ENCODE peak calls at places on chromosomes 1 and 21, in four cellular contexts. One of them, this sample, is unnamed.

GRCh38 chr1:53332188-53332564 is 4.3 kb upstream of the LRP8 start:
- DNase-seq in tibial nerve: no peak
- DNase-seq in stimulated activated CD8-positive, alpha-beta memory T cell treated with anti-CD3 and anti-CD28 coated beads, Interleukin-15, amount 100 ng/mL, for 24 hours: no peak
- DNase-seq in iris pigment epithelial cell: no peak
- DNase-seq in this sample: no peak

GRCh38 chr1:171166361-171166760 is 18.7 kb upstream of the FMO2 start:
- DNase-seq in stimulated activated CD8-positive, alpha-beta memory T cell treated with anti-CD3 and anti-CD28 coated beads, Interleukin-15, amount 100 ng/mL, for 24 hours: no peak
- DNase-seq in iris pigment epithelial cell: no peak
- DNase-seq in tibial nerve: no peak
- DNase-seq in this sample: no peak

GRCh38 chr1:67713071-67713806 is 28.2 kb downstream of the GADD45A start:
- DNase-seq in iris pigment epithelial cell: peak; percentile 88
- DNase-seq in tibial nerve: no peak
- DNase-seq in stimulated activated CD8-positive, alpha-beta memory T cell treated with anti-CD3 and anti-CD28 coated beads, Interleukin-15, amount 100 ng/mL, for 24 hours: no peak
- DNase-seq in this sample: peak; percentile 93

GRCh38 chr1:205298191-205298994 is 23.2 kb downstream of the NUAK2 start:
- DNase-seq in stimulated activated CD8-positive, alpha-beta memory T cell treated with anti-CD3 and anti-CD28 coated beads, Interleukin-15, amount 100 ng/mL, for 24 hours: no peak
- DNase-seq in tibial nerve: no peak
- DNase-seq in iris pigment epithelial cell: peak; percentile 96
- DNase-seq in this sample: peak; percentile 97

GRCh38 chr1:164673584-164674214 is 114.7 kb downstream of the PBX1 start:
- DNase-seq in iris pigment epithelial cell: no peak
- DNase-seq in tibial nerve: no peak
- DNase-seq in stimulated activated CD8-positive, alpha-beta memory T cell treated with anti-CD3 and anti-CD28 coated beads, Interleukin-15, amount 100 ng/mL, for 24 hours: no peak
- DNase-seq in this sample: no peak

GRCh38 chr1:16318544-16318943 is 33.7 kb downstream of the FBXO42 start:
- DNase-seq in tibial nerve: peak; percentile 25
- DNase-seq in stimulated activated CD8-positive, alpha-beta memory T cell treated with anti-CD3 and anti-CD28 coated beads, Interleukin-15, amount 100 ng/mL, for 24 hours: no peak
- DNase-seq in iris pigment epithelial cell: peak; percentile 11
- DNase-seq in this sample: peak; percentile 45

GRCh38 chr1:206967096-206967851 is 3.0 kb downstream of the FCAMR start:
- DNase-seq in stimulated activated CD8-positive, alpha-beta memory T cell treated with anti-CD3 and anti-CD28 coated beads, Interleukin-15, amount 100 ng/mL, for 24 hours: no peak
- DNase-seq in iris pigment epithelial cell: peak; percentile 62
- DNase-seq in tibial nerve: peak; percentile 13
- DNase-seq in this sample: peak; percentile 89

GRCh38 chr21:25986928-25987327 is 183.6 kb downstream of the APP start:
- DNase-seq in tibial nerve: no peak
- DNase-seq in iris pigment epithelial cell: no peak
- DNase-seq in stimulated activated CD8-positive, alpha-beta memory T cell treated with anti-CD3 and anti-CD28 coated beads, Interleukin-15, amount 100 ng/mL, for 24 hours: no peak
- DNase-seq in this sample: no peak

GRCh38 chr1:23430803-23431202 is 6.3 kb upstream of the TCEA3 start:
- DNase-seq in tibial nerve: no peak
- DNase-seq in iris pigment epithelial cell: no peak
- DNase-seq in stimulated activated CD8-positive, alpha-beta memory T cell treated with anti-CD3 and anti-CD28 coated beads, Interleukin-15, amount 100 ng/mL, for 24 hours: no peak
- DNase-seq in this sample: no peak

GRCh38 chr1:221939598-221939997 is 197.7 kb upstream of the DUSP10 start:
- DNase-seq in iris pigment epithelial cell: no peak
- DNase-seq in tibial nerve: no peak
- DNase-seq in stimulated activated CD8-positive, alpha-beta memory T cell treated with anti-CD3 and anti-CD28 coated beads, Interleukin-15, amount 100 ng/mL, for 24 hours: no peak
- DNase-seq in this sample: no peak

GRCh38 chr1:21217812-21218596 is 41.3 kb upstream of the EIF4G3 start:
- DNase-seq in iris pigment epithelial cell: peak; percentile 28
- DNase-seq in stimulated activated CD8-positive, alpha-beta memory T cell treated with anti-CD3 and anti-CD28 coated beads, Interleukin-15, amount 100 ng/mL, for 24 hours: peak; percentile 6
- DNase-seq in tibial nerve: peak; percentile 46
- DNase-seq in this sample: no peak

GRCh38 chr1:100387644-100388350 is 35.5 kb downstream of the CDC14A start:
- DNase-seq in stimulated activated CD8-positive, alpha-beta memory T cell treated with anti-CD3 and anti-CD28 coated beads, Interleukin-15, amount 100 ng/mL, for 24 hours: no peak
- DNase-seq in iris pigment epithelial cell: peak; percentile 40
- DNase-seq in tibial nerve: no peak
- DNase-seq in this sample: no peak

GRCh38 chr1:161127649-161128048 is 4.8 kb downstream of the DEDD start:
- DNase-seq in stimulated activated CD8-positive, alpha-beta memory T cell treated with anti-CD3 and anti-CD28 coated beads, Interleukin-15, amount 100 ng/mL, for 24 hours: no peak
- DNase-seq in iris pigment epithelial cell: no peak
- DNase-seq in tibial nerve: no peak
- DNase-seq in this sample: no peak

GRCh38 chr1:159699653-159700052 is 14.7 kb downstream of the CRP start:
- DNase-seq in stimulated activated CD8-positive, alpha-beta memory T cell treated with anti-CD3 and anti-CD28 coated beads, Interleukin-15, amount 100 ng/mL, for 24 hours: no peak
- DNase-seq in tibial nerve: no peak
- DNase-seq in iris pigment epithelial cell: no peak
- DNase-seq in this sample: no peak

GRCh38 chr1:15305366-15305765 is 58.3 kb downstream of the FHAD1 start:
- DNase-seq in stimulated activated CD8-positive, alpha-beta memory T cell treated with anti-CD3 and anti-CD28 coated beads, Interleukin-15, amount 100 ng/mL, for 24 hours: no peak
- DNase-seq in tibial nerve: no peak
- DNase-seq in iris pigment epithelial cell: peak; percentile 37
- DNase-seq in this sample: no peak

GRCh38 chr1:232880354-232880753 is 70.1 kb upstream of the NTPCR start:
- DNase-seq in stimulated activated CD8-positive, alpha-beta memory T cell treated with anti-CD3 and anti-CD28 coated beads, Interleukin-15, amount 100 ng/mL, for 24 hours: no peak
- DNase-seq in iris pigment epithelial cell: peak; percentile 55
- DNase-seq in tibial nerve: no peak
- DNase-seq in this sample: peak; percentile 27

GRCh38 chr1:28437260-28437923 is 67.9 kb downstream of the PHACTR4 start:
- DNase-seq in iris pigment epithelial cell: peak; percentile 76
- DNase-seq in stimulated activated CD8-positive, alpha-beta memory T cell treated with anti-CD3 and anti-CD28 coated beads, Interleukin-15, amount 100 ng/mL, for 24 hours: no peak
- DNase-seq in tibial nerve: no peak
- DNase-seq in this sample: peak; percentile 93

GRCh38 chr1:93575586-93576271 is 105.9 kb downstream of the BCAR3 start:
- DNase-seq in iris pigment epithelial cell: no peak
- DNase-seq in stimulated activated CD8-positive, alpha-beta memory T cell treated with anti-CD3 and anti-CD28 coated beads, Interleukin-15, amount 100 ng/mL, for 24 hours: no peak
- DNase-seq in tibial nerve: no peak
- DNase-seq in this sample: no peak

GRCh38 chr1:60886793-60887331 is 195.5 kb upstream of the NFIA start:
- DNase-seq in stimulated activated CD8-positive, alpha-beta memory T cell treated with anti-CD3 and anti-CD28 coated beads, Interleukin-15, amount 100 ng/mL, for 24 hours: no peak
- DNase-seq in iris pigment epithelial cell: no peak
- DNase-seq in tibial nerve: no peak
- DNase-seq in this sample: no peak

GRCh38 chr1:235391879-235392278 is 24.7 kb downstream of the TBCE start:
- DNase-seq in iris pigment epithelial cell: peak; percentile 46
- DNase-seq in stimulated activated CD8-positive, alpha-beta memory T cell treated with anti-CD3 and anti-CD28 coated beads, Interleukin-15, amount 100 ng/mL, for 24 hours: no peak
- DNase-seq in tibial nerve: no peak
- DNase-seq in this sample: no peak

GRCh38 chr21:34967509-34968289 is 81.4 kb downstream of the RUNX1 start:
- DNase-seq in stimulated activated CD8-positive, alpha-beta memory T cell treated with anti-CD3 and anti-CD28 coated beads, Interleukin-15, amount 100 ng/mL, for 24 hours: no peak
- DNase-seq in tibial nerve: no peak
- DNase-seq in iris pigment epithelial cell: no peak
- DNase-seq in this sample: peak; percentile 10

GRCh38 chr1:167849656-167850055 is 64.3 kb downstream of the ADCY10 start:
- DNase-seq in stimulated activated CD8-positive, alpha-beta memory T cell treated with anti-CD3 and anti-CD28 coated beads, Interleukin-15, amount 100 ng/mL, for 24 hours: no peak
- DNase-seq in iris pigment epithelial cell: no peak
- DNase-seq in tibial nerve: no peak
- DNase-seq in this sample: peak; percentile 63

GRCh38 chr21:35256468-35256988 is 207.4 kb upstream of the RUNX1 start:
- DNase-seq in stimulated activated CD8-positive, alpha-beta memory T cell treated with anti-CD3 and anti-CD28 coated beads, Interleukin-15, amount 100 ng/mL, for 24 hours: no peak
- DNase-seq in tibial nerve: peak; percentile 60
- DNase-seq in iris pigment epithelial cell: peak; percentile 100
- DNase-seq in this sample: peak; percentile 97

GRCh38 chr1:53587252-53587992 is 128.2 kb downstream of the DMRTB1 start:
- DNase-seq in tibial nerve: no peak
- DNase-seq in iris pigment epithelial cell: no peak
- DNase-seq in stimulated activated CD8-positive, alpha-beta memory T cell treated with anti-CD3 and anti-CD28 coated beads, Interleukin-15, amount 100 ng/mL, for 24 hours: no peak
- DNase-seq in this sample: no peak

GRCh38 chr1:245687636-245688535 is 533.1 kb downstream of the KIF26B start:
- DNase-seq in iris pigment epithelial cell: peak; percentile 40
- DNase-seq in stimulated activated CD8-positive, alpha-beta memory T cell treated with anti-CD3 and anti-CD28 coated beads, Interleukin-15, amount 100 ng/mL, for 24 hours: no peak
- DNase-seq in tibial nerve: no peak
- DNase-seq in this sample: no peak

GRCh38 chr1:35079003-35079930 is at the start of gene ZMYM1:
- DNase-seq in tibial nerve: peak; percentile 65
- DNase-seq in stimulated activated CD8-positive, alpha-beta memory T cell treated with anti-CD3 and anti-CD28 coated beads, Interleukin-15, amount 100 ng/mL, for 24 hours: peak; percentile 73
- DNase-seq in iris pigment epithelial cell: peak; percentile 84
- DNase-seq in this sample: peak; percentile 80

GRCh38 chr1:85078903-85079302 is 30.6 kb upstream of the MCOLN3 start:
- DNase-seq in iris pigment epithelial cell: peak; percentile 41
- DNase-seq in stimulated activated CD8-positive, alpha-beta memory T cell treated with anti-CD3 and anti-CD28 coated beads, Interleukin-15, amount 100 ng/mL, for 24 hours: no peak
- DNase-seq in tibial nerve: no peak
- DNase-seq in this sample: peak; percentile 25

GRCh38 chr1:2314297-2314802 is 77.0 kb downstream of the MORN1 start:
- DNase-seq in stimulated activated CD8-positive, alpha-beta memory T cell treated with anti-CD3 and anti-CD28 coated beads, Interleukin-15, amount 100 ng/mL, for 24 hours: no peak
- DNase-seq in tibial nerve: no peak
- DNase-seq in iris pigment epithelial cell: peak; percentile 33
- DNase-seq in this sample: peak; percentile 16

GRCh38 chr21:32456497-32456918 is 44.0 kb downstream of the EVA1C start:
- DNase-seq in iris pigment epithelial cell: peak; percentile 80
- DNase-seq in tibial nerve: peak; percentile 43
- DNase-seq in stimulated activated CD8-positive, alpha-beta memory T cell treated with anti-CD3 and anti-CD28 coated beads, Interleukin-15, amount 100 ng/mL, for 24 hours: no peak
- DNase-seq in this sample: peak; percentile 48

GRCh38 chr1:22853651-22854185 is 118.9 kb downstream of the LACTBL1 start:
- DNase-seq in iris pigment epithelial cell: no peak
- DNase-seq in stimulated activated CD8-positive, alpha-beta memory T cell treated with anti-CD3 and anti-CD28 coated beads, Interleukin-15, amount 100 ng/mL, for 24 hours: no peak
- DNase-seq in tibial nerve: no peak
- DNase-seq in this sample: no peak

GRCh38 chr1:200907611-200908097 is 13.0 kb downstream of the INAVA start:
- DNase-seq in tibial nerve: no peak
- DNase-seq in stimulated activated CD8-positive, alpha-beta memory T cell treated with anti-CD3 and anti-CD28 coated beads, Interleukin-15, amount 100 ng/mL, for 24 hours: no peak
- DNase-seq in iris pigment epithelial cell: peak; percentile 45
- DNase-seq in this sample: peak; percentile 63

GRCh38 chr1:97489834-97490233 is 431.0 kb downstream of the DPYD start:
- DNase-seq in stimulated activated CD8-positive, alpha-beta memory T cell treated with anti-CD3 and anti-CD28 coated beads, Interleukin-15, amount 100 ng/mL, for 24 hours: no peak
- DNase-seq in tibial nerve: no peak
- DNase-seq in iris pigment epithelial cell: peak; percentile 85
- DNase-seq in this sample: peak; percentile 87

GRCh38 chr1:195894411-195894810 is 713.8 kb downstream of the KCNT2 start:
- DNase-seq in iris pigment epithelial cell: peak; percentile 35
- DNase-seq in tibial nerve: no peak
- DNase-seq in stimulated activated CD8-positive, alpha-beta memory T cell treated with anti-CD3 and anti-CD28 coated beads, Interleukin-15, amount 100 ng/mL, for 24 hours: no peak
- DNase-seq in this sample: no peak

GRCh38 chr1:82225407-82226197 is 424.9 kb downstream of the ADGRL2 start:
- DNase-seq in stimulated activated CD8-positive, alpha-beta memory T cell treated with anti-CD3 and anti-CD28 coated beads, Interleukin-15, amount 100 ng/mL, for 24 hours: no peak
- DNase-seq in tibial nerve: no peak
- DNase-seq in iris pigment epithelial cell: peak; percentile 52
- DNase-seq in this sample: peak; percentile 66